ENCODE peak calls at places on chromosome 11, in six cellular contexts. One of them, this sample, is unnamed.

GRCh38 chr11:65316311-65316978 is 1.8 kb downstream of the CDC42EP2 start:
- DNase-seq in T-helper 1 cell: no peak
- DNase-seq in heart right ventricle: peak; percentile 50
- DNase-seq in renal cortical epithelial cell: no peak
- DNase-seq in upper lobe of right lung: no peak
- DNase-seq in T-helper 22 cell: no peak
- DNase-seq in this sample: no peak

GRCh38 chr11:326842-327580 is 6.4 kb upstream of the IFITM3 start:
- DNase-seq in T-helper 22 cell: peak; percentile 37
- DNase-seq in renal cortical epithelial cell: peak; percentile 54
- DNase-seq in upper lobe of right lung: peak; percentile 83
- DNase-seq in heart right ventricle: peak; percentile 84
- DNase-seq in T-helper 1 cell: peak; percentile 47
- DNase-seq in this sample: peak; percentile 68

GRCh38 chr11:16789061-16789415 is 50.6 kb downstream of the C11orf58 start:
- DNase-seq in T-helper 1 cell: no peak
- DNase-seq in upper lobe of right lung: peak; percentile 68
- DNase-seq in T-helper 22 cell: no peak
- DNase-seq in heart right ventricle: no peak
- DNase-seq in renal cortical epithelial cell: no peak
- DNase-seq in this sample: peak; percentile 86

GRCh38 chr11:36162909-36163434 is 126.3 kb downstream of the COMMD9 start:
- DNase-seq in heart right ventricle: peak; percentile 22
- DNase-seq in renal cortical epithelial cell: no peak
- DNase-seq in upper lobe of right lung: no peak
- DNase-seq in T-helper 22 cell: no peak
- DNase-seq in T-helper 1 cell: no peak
- DNase-seq in this sample: no peak

GRCh38 chr11:96014234-96014633 is 90.3 kb upstream of the MTMR2 start:
- DNase-seq in heart right ventricle: no peak
- DNase-seq in upper lobe of right lung: no peak
- DNase-seq in T-helper 22 cell: peak; percentile 41
- DNase-seq in T-helper 1 cell: peak; percentile 14
- DNase-seq in renal cortical epithelial cell: peak; percentile 89
- DNase-seq in this sample: no peak

GRCh38 chr11:134385774-134386565 is 26.1 kb downstream of the B3GAT1 start:
- DNase-seq in T-helper 1 cell: no peak
- DNase-seq in T-helper 22 cell: no peak
- DNase-seq in renal cortical epithelial cell: no peak
- DNase-seq in upper lobe of right lung: no peak
- DNase-seq in heart right ventricle: no peak
- DNase-seq in this sample: no peak

GRCh38 chr11:43316451-43316850 is 4.7 kb downstream of the API5 start:
- DNase-seq in T-helper 22 cell: no peak
- DNase-seq in renal cortical epithelial cell: peak; percentile 45
- DNase-seq in heart right ventricle: no peak
- DNase-seq in T-helper 1 cell: no peak
- DNase-seq in upper lobe of right lung: no peak
- DNase-seq in this sample: no peak

GRCh38 chr11:116882386-116882785 is 45.0 kb upstream of the APOA1 start:
- DNase-seq in heart right ventricle: no peak
- DNase-seq in renal cortical epithelial cell: peak; percentile 67
- DNase-seq in T-helper 1 cell: no peak
- DNase-seq in upper lobe of right lung: no peak
- DNase-seq in T-helper 22 cell: no peak
- DNase-seq in this sample: no peak

GRCh38 chr11:128576555-128576954 is 10.8 kb downstream of the ETS1 start:
- DNase-seq in heart right ventricle: no peak
- DNase-seq in renal cortical epithelial cell: no peak
- DNase-seq in T-helper 22 cell: no peak
- DNase-seq in T-helper 1 cell: no peak
- DNase-seq in upper lobe of right lung: no peak
- DNase-seq in this sample: no peak

GRCh38 chr11:126484266-126484665 is 128.8 kb downstream of the ST3GAL4 start:
- DNase-seq in upper lobe of right lung: no peak
- DNase-seq in T-helper 22 cell: no peak
- DNase-seq in heart right ventricle: no peak
- DNase-seq in T-helper 1 cell: no peak
- DNase-seq in renal cortical epithelial cell: peak; percentile 6
- DNase-seq in this sample: no peak

GRCh38 chr11:129644326-129644725 is 171.3 kb upstream of the TMEM45B start:
- DNase-seq in T-helper 1 cell: no peak
- DNase-seq in T-helper 22 cell: no peak
- DNase-seq in heart right ventricle: no peak
- DNase-seq in renal cortical epithelial cell: no peak
- DNase-seq in upper lobe of right lung: no peak
- DNase-seq in this sample: no peak

GRCh38 chr11:59400461-59401261 is 25.6 kb downstream of the OR5A2 start:
- DNase-seq in renal cortical epithelial cell: no peak
- DNase-seq in T-helper 22 cell: no peak
- DNase-seq in heart right ventricle: no peak
- DNase-seq in T-helper 1 cell: no peak
- DNase-seq in upper lobe of right lung: no peak
- DNase-seq in this sample: no peak

GRCh38 chr11:134474942-134475341 is 62.9 kb upstream of the B3GAT1 start:
- DNase-seq in heart right ventricle: no peak
- DNase-seq in T-helper 22 cell: no peak
- DNase-seq in T-helper 1 cell: no peak
- DNase-seq in upper lobe of right lung: peak; percentile 45
- DNase-seq in renal cortical epithelial cell: no peak
- DNase-seq in this sample: no peak

GRCh38 chr11:101453682-101454081 is 130.1 kb downstream of the TRPC6 start:
- DNase-seq in renal cortical epithelial cell: no peak
- DNase-seq in T-helper 22 cell: no peak
- DNase-seq in heart right ventricle: no peak
- DNase-seq in upper lobe of right lung: no peak
- DNase-seq in T-helper 1 cell: no peak
- DNase-seq in this sample: no peak

GRCh38 chr11:134282121-134283045 is 6.2 kb downstream of the GLB1L3 start:
- DNase-seq in heart right ventricle: no peak
- DNase-seq in T-helper 1 cell: no peak
- DNase-seq in T-helper 22 cell: no peak
- DNase-seq in renal cortical epithelial cell: no peak
- DNase-seq in upper lobe of right lung: peak; percentile 81
- DNase-seq in this sample: no peak

GRCh38 chr11:12702999-12703453 is 28.8 kb downstream of the TEAD1 start:
- DNase-seq in T-helper 22 cell: no peak
- DNase-seq in T-helper 1 cell: no peak
- DNase-seq in upper lobe of right lung: no peak
- DNase-seq in heart right ventricle: no peak
- DNase-seq in renal cortical epithelial cell: no peak
- DNase-seq in this sample: no peak

GRCh38 chr11:44593194-44593593 is 27.7 kb downstream of the CD82 start:
- DNase-seq in T-helper 22 cell: no peak
- DNase-seq in renal cortical epithelial cell: no peak
- DNase-seq in heart right ventricle: no peak
- DNase-seq in T-helper 1 cell: no peak
- DNase-seq in upper lobe of right lung: no peak
- DNase-seq in this sample: no peak

GRCh38 chr11:125952973-125953372 is 7.1 kb downstream of the VSIG10L2 start:
- DNase-seq in renal cortical epithelial cell: no peak
- DNase-seq in T-helper 22 cell: no peak
- DNase-seq in upper lobe of right lung: peak; percentile 76
- DNase-seq in heart right ventricle: peak; percentile 64
- DNase-seq in T-helper 1 cell: no peak
- DNase-seq in this sample: no peak

GRCh38 chr11:57202282-57202681 is 20.5 kb downstream of the LRRC55 start:
- DNase-seq in heart right ventricle: peak; percentile 61
- DNase-seq in renal cortical epithelial cell: no peak
- DNase-seq in T-helper 1 cell: no peak
- DNase-seq in upper lobe of right lung: no peak
- DNase-seq in T-helper 22 cell: no peak
- DNase-seq in this sample: no peak

GRCh38 chr11:67262731-67263675 is 3.3 kb upstream of the GRK2 start:
- DNase-seq in upper lobe of right lung: peak; percentile 88
- DNase-seq in T-helper 22 cell: no peak
- DNase-seq in heart right ventricle: peak; percentile 83
- DNase-seq in T-helper 1 cell: peak; percentile 60
- DNase-seq in renal cortical epithelial cell: peak; percentile 59
- DNase-seq in this sample: no peak

GRCh38 chr11:113142508-113142907 is 171.9 kb upstream of the TTC12 start:
- DNase-seq in renal cortical epithelial cell: no peak
- DNase-seq in T-helper 22 cell: no peak
- DNase-seq in T-helper 1 cell: no peak
- DNase-seq in heart right ventricle: no peak
- DNase-seq in upper lobe of right lung: no peak
- DNase-seq in this sample: no peak

GRCh38 chr11:73866095-73866579 is 10.5 kb downstream of the COA4 start:
- DNase-seq in heart right ventricle: no peak
- DNase-seq in renal cortical epithelial cell: peak; percentile 7
- DNase-seq in T-helper 1 cell: no peak
- DNase-seq in T-helper 22 cell: no peak
- DNase-seq in upper lobe of right lung: no peak
- DNase-seq in this sample: no peak

GRCh38 chr11:69088676-69089146 is 40.0 kb downstream of the TPCN2 start:
- DNase-seq in T-helper 1 cell: no peak
- DNase-seq in heart right ventricle: peak; percentile 52
- DNase-seq in upper lobe of right lung: no peak
- DNase-seq in renal cortical epithelial cell: peak; percentile 57
- DNase-seq in T-helper 22 cell: no peak
- DNase-seq in this sample: no peak

GRCh38 chr11:8671651-8672062 is 10.8 kb downstream of the TRIM66 start:
- DNase-seq in T-helper 22 cell: no peak
- DNase-seq in upper lobe of right lung: no peak
- DNase-seq in heart right ventricle: no peak
- DNase-seq in renal cortical epithelial cell: peak; percentile 72
- DNase-seq in T-helper 1 cell: no peak
- DNase-seq in this sample: no peak

GRCh38 chr11:59009661-59010060 is 70.4 kb downstream of the GLYATL1 start:
- DNase-seq in T-helper 1 cell: no peak
- DNase-seq in upper lobe of right lung: no peak
- DNase-seq in T-helper 22 cell: no peak
- DNase-seq in heart right ventricle: no peak
- DNase-seq in renal cortical epithelial cell: no peak
- DNase-seq in this sample: no peak

GRCh38 chr11:117843666-117844484 is 19.3 kb upstream of the FXYD2 start:
- DNase-seq in renal cortical epithelial cell: peak; percentile 60
- DNase-seq in T-helper 22 cell: peak; percentile 38
- DNase-seq in heart right ventricle: peak; percentile 88
- DNase-seq in T-helper 1 cell: peak; percentile 66
- DNase-seq in upper lobe of right lung: peak; percentile 89
- DNase-seq in this sample: no peak

GRCh38 chr11:116980136-116980793 is 118.0 kb downstream of the SIK3 start:
- DNase-seq in renal cortical epithelial cell: no peak
- DNase-seq in T-helper 22 cell: no peak
- DNase-seq in T-helper 1 cell: no peak
- DNase-seq in upper lobe of right lung: no peak
- DNase-seq in heart right ventricle: no peak
- DNase-seq in this sample: no peak

GRCh38 chr11:120178441-120179070 is 32.3 kb upstream of the OAF start:
- DNase-seq in T-helper 1 cell: no peak
- DNase-seq in upper lobe of right lung: peak; percentile 26
- DNase-seq in renal cortical epithelial cell: no peak
- DNase-seq in T-helper 22 cell: no peak
- DNase-seq in heart right ventricle: no peak
- DNase-seq in this sample: peak; percentile 37

GRCh38 chr11:11391796-11392195 is 38.7 kb upstream of the CSNK2A3 start:
- DNase-seq in upper lobe of right lung: no peak
- DNase-seq in T-helper 1 cell: no peak
- DNase-seq in T-helper 22 cell: no peak
- DNase-seq in heart right ventricle: no peak
- DNase-seq in renal cortical epithelial cell: peak; percentile 98
- DNase-seq in this sample: no peak

GRCh38 chr11:87840786-87841185 is 334.5 kb downstream of the RAB38 start:
- DNase-seq in heart right ventricle: no peak
- DNase-seq in T-helper 1 cell: no peak
- DNase-seq in renal cortical epithelial cell: peak; percentile 55
- DNase-seq in T-helper 22 cell: no peak
- DNase-seq in upper lobe of right lung: no peak
- DNase-seq in this sample: no peak

GRCh38 chr11:121153472-121153871 is 52.4 kb downstream of the TECTA start:
- DNase-seq in renal cortical epithelial cell: no peak
- DNase-seq in T-helper 1 cell: no peak
- DNase-seq in T-helper 22 cell: no peak
- DNase-seq in upper lobe of right lung: no peak
- DNase-seq in heart right ventricle: no peak
- DNase-seq in this sample: no peak

GRCh38 chr11:6663794-6664478 is 8.3 kb upstream of the DCHS1 start:
- DNase-seq in T-helper 1 cell: no peak
- DNase-seq in renal cortical epithelial cell: no peak
- DNase-seq in upper lobe of right lung: no peak
- DNase-seq in heart right ventricle: no peak
- DNase-seq in T-helper 22 cell: no peak
- DNase-seq in this sample: no peak

GRCh38 chr11:65719887-65720236 is 736 bp downstream of the RNASEH2C start:
- DNase-seq in T-helper 22 cell: no peak
- DNase-seq in T-helper 1 cell: no peak
- DNase-seq in heart right ventricle: no peak
- DNase-seq in upper lobe of right lung: peak; percentile 69
- DNase-seq in renal cortical epithelial cell: no peak
- DNase-seq in this sample: no peak

GRCh38 chr11:103170865-103171264 is 61.6 kb downstream of the DYNC2H1 start:
- DNase-seq in upper lobe of right lung: no peak
- DNase-seq in T-helper 1 cell: no peak
- DNase-seq in T-helper 22 cell: no peak
- DNase-seq in renal cortical epithelial cell: no peak
- DNase-seq in heart right ventricle: no peak
- DNase-seq in this sample: no peak

GRCh38 chr11:79236541-79236971 is 204.3 kb downstream of the TENM4 start:
- DNase-seq in heart right ventricle: no peak
- DNase-seq in renal cortical epithelial cell: peak; percentile 85
- DNase-seq in T-helper 1 cell: no peak
- DNase-seq in upper lobe of right lung: no peak
- DNase-seq in T-helper 22 cell: no peak
- DNase-seq in this sample: no peak

GRCh38 chr11:112588252-112588668 is 327.6 kb upstream of the PLET1 start:
- DNase-seq in heart right ventricle: peak; percentile 38
- DNase-seq in T-helper 22 cell: no peak
- DNase-seq in renal cortical epithelial cell: peak; percentile 77
- DNase-seq in T-helper 1 cell: no peak
- DNase-seq in upper lobe of right lung: no peak
- DNase-seq in this sample: no peak

GRCh38 chr11:132349806-132350733 is 979.7 kb downstream of the NTM start:
- DNase-seq in renal cortical epithelial cell: no peak
- DNase-seq in heart right ventricle: no peak
- DNase-seq in T-helper 22 cell: no peak
- DNase-seq in T-helper 1 cell: no peak
- DNase-seq in upper lobe of right lung: no peak
- DNase-seq in this sample: no peak

GRCh38 chr11:116427903-116428637 is 344.7 kb downstream of the BUD13 start:
- DNase-seq in heart right ventricle: no peak
- DNase-seq in renal cortical epithelial cell: no peak
- DNase-seq in upper lobe of right lung: no peak
- DNase-seq in T-helper 22 cell: no peak
- DNase-seq in T-helper 1 cell: no peak
- DNase-seq in this sample: no peak

GRCh38 chr11:61120099-61120864 is 18.0 kb downstream of the CD5 start:
- DNase-seq in T-helper 1 cell: no peak
- DNase-seq in upper lobe of right lung: peak; percentile 30
- DNase-seq in T-helper 22 cell: no peak
- DNase-seq in renal cortical epithelial cell: no peak
- DNase-seq in heart right ventricle: no peak
- DNase-seq in this sample: peak; percentile 40